ENCODE peak calls at places on chromosomes 2 and 18, in ten cellular contexts. R is GM23338; V is right atrium auricular region; U is right lobe of liver; N is heart right ventricle; I is tibial artery; H is lower lobe of right lung; A is K562; W is CD4-positive, alpha-beta T cell; M is endothelial cell of umbilical vein. T is an unnamed sample. For H3K27me3, the result is how much of the 10 kb centered on the place peaks cover.

GRCh38 chr2:109395487-109396337 is 218.1 kb downstream of the SEPTIN10 start:
- DNase-seq in R (no peak), V (no peak), U (no peak), N (no peak), I (no peak), H (no peak), A (no peak), W (no peak), M (no peak), T (no peak)

GRCh38 chr2:19868705-19869550 is 32.9 kb downstream of the TTC32 start:
- DNase-seq in R (peak), V (no peak), U (peak), N (peak), I (peak), H (peak), A (peak), W (peak), M (no peak), T (no peak)

GRCh38 chr2:201357216-201357615 is at the start of gene FLACC1:
- DNase-seq in R (peak), V (peak), U (no peak), N (peak), I (no peak), H (no peak), A (peak), W (no peak), M (peak), T (no peak)

GRCh38 chr2:127121776-127122176 is 14.8 kb upstream of the BIN1 start:
- DNase-seq in R (no peak), V (peak), U (no peak), N (peak), I (peak), H (no peak), A (peak), W (no peak), M (no peak), T (no peak)

GRCh38 chr2:156918410-156918809 is 339.1 kb upstream of the GALNT5 start:
- DNase-seq in R (peak), V (no peak), U (no peak), N (no peak), I (no peak), H (no peak), A (no peak), W (no peak), M (peak), T (no peak)

GRCh38 chr2:71603851-71604708 is 150.7 kb downstream of the DYSF start:
- DNase-seq in R (no peak), V (no peak), U (no peak), N (no peak), I (peak), H (peak), A (no peak), W (no peak), M (no peak), T (peak)

GRCh38 chr2:103789716-103790085 is 1027.9 kb downstream of the TMEM182 start:
- DNase-seq in R (no peak), V (no peak), U (no peak), N (no peak), I (no peak), H (no peak), A (no peak), W (no peak), M (no peak), T (no peak)

GRCh38 chr2:20625920-20626697 is 24.8 kb downstream of the HS1BP3 start:
- DNase-seq in R (no peak), V (no peak), U (peak), N (peak), I (no peak), H (peak), A (no peak), W (no peak), M (no peak), T (peak)

GRCh38 chr2:98946875-98947274 is 10.8 kb upstream of the CRACDL start:
- DNase-seq in R (no peak), V (no peak), U (no peak), N (no peak), I (no peak), H (no peak), A (no peak), W (no peak), M (no peak), T (no peak)

GRCh38 chr2:96225016-96225533 is 16.4 kb upstream of the STARD7 start:
- DNase-seq in R (no peak), V (no peak), U (no peak), N (no peak), I (no peak), H (no peak), A (peak), W (no peak), M (no peak), T (no peak)

GRCh38 chr2:120707816-120708215 is 27.9 kb upstream of the GLI2 start:
- DNase-seq in R (no peak), V (no peak), U (no peak), N (no peak), I (no peak), H (no peak), A (no peak), W (no peak), M (no peak), T (no peak)

GRCh38 chr18:9534844-9535243 is 59.5 kb downstream of the RALBP1 start:
- DNase-seq in R (no peak), V (no peak), U (no peak), N (no peak), I (no peak), H (no peak), A (no peak), W (no peak), M (no peak), T (no peak)

GRCh38 chr2:199979841-199980628 is 24.7 kb downstream of the MAIP1 start:
- DNase-seq in R (peak), V (peak), U (peak), N (peak), I (peak), H (peak), A (peak), W (peak), M (peak), T (peak)

GRCh38 chr2:46657042-46657504 is 177.7 kb downstream of the TMEM247 start:
- DNase-seq in R (peak), V (no peak), U (no peak), N (no peak), I (peak), H (no peak), A (peak), W (no peak), M (peak), T (no peak)

GRCh38 chr18:21930177-21930576 is 189.6 kb downstream of the MIB1 start:
- DNase-seq in R (no peak), V (no peak), U (no peak), N (no peak), I (no peak), H (no peak), A (no peak), W (no peak), M (peak), T (no peak)

GRCh38 chr2:33804155-33804554 is 205.1 kb upstream of the FAM98A start:
- DNase-seq in R (no peak), V (no peak), U (no peak), N (no peak), I (no peak), H (no peak), A (no peak), W (no peak), M (no peak), T (no peak)

GRCh38 chr2:226427538-226428307 is 371.9 kb downstream of the IRS1 start:
- DNase-seq in R (no peak), V (no peak), U (no peak), N (no peak), I (peak), H (no peak), A (no peak), W (no peak), M (no peak), T (peak)

DNA sequence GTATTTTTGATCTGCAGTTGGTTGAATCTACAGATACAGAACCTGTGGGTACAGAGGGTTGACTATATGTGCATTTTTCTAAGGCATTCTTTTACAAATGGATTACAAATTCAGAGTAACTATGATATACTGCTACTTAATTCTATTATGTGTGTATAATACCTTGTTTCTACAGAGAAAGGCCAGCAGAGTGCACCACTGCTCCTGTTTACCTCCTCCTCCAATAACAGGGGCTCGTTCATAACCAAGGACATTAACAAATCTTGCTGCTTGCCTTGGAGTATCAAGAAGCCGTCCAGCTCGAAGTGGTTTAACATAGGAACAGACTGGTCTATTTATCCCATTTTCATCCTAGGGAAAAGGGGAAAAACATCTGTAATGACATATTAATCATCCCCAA is 16.4 kb downstream of the CEP76 start:
- DNase-seq in R (peak), V (no peak), U (no peak), N (no peak), I (no peak), H (no peak), A (no peak), W (no peak), M (peak), T (no peak)
- TF ChIP-seq CTCF in R (no peak), V (no peak), U (peak), N (no peak), I (no peak), H (no peak), A (peak), W (no peak), M (no peak), T (peak)

DNA sequence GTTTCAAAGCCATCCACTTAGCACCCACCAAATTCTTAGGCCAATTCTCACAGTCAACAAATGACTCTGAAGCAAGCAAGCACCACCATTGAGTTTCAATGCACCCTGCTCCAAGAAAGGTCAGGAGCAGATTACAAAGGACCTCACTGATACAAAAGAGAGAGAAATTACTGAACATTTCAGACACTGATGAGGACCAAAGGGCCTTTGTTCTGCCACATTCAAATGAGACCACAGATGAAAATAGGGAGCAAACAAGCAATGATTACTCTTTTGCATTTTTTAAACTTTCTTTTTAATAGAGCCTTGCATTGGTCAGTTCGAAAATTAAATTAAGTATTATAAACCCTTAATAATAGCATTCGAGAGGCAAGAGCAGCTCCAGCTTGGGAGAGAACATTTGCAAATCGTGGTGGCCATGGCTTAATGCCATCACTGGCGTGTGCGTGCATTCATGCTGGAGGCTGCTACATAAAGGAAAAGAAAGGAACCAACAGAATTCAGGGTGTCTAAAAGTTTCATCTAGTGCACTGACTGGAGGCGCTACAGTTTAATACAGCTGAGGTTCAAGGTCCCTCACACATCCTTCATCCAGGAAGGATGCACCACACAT is 87.5 kb downstream of the KLF7 start:
- DNase-seq in R (no peak), V (no peak), U (no peak), N (no peak), I (no peak), H (no peak), A (no peak), W (no peak), M (no peak), T (no peak)
- H3K27ac ChIP-seq in R (no peak), V (no peak), U (no peak), N (no peak), I (no peak), H (no peak), A (no peak), W (no peak), M (no peak), T (no peak)

DNA sequence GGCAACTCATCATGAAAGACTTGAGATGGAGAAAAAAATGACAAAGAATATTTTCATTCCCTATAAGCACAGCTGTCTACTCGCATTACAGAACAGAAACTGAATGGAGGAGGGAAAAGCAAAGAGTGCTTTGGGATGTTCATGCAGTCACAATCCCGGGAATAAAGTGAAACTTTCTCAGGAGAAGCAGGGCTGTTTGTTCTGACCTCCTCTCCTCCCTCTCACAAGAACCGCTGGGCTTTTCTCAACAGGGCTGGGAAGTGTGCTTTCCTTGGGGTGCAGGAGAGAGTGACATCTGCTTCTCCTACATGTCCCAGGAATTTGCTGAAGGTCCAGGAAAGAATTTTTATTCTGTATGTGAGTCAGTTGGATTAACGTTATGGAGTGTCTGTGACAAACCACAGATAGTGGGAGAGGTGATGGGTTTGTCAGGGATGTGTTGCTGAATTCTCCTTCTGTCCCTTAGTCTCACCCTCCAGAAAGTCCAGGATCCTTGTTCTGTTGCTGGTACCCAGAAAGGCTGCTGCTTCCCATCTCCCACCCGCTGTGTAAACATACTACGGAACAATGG is 125.6 kb downstream of the HRH4 start:
- DNase-seq in R (no peak), V (no peak), U (no peak), N (no peak), I (no peak), H (no peak), A (no peak), W (no peak), M (no peak), T (no peak)
- H3K27me3 ChIP-seq in R (under half), V (under half), U (under half), N (under half), I (under half), H (under half), A (under half), W (under half), M (under half), T (under half)

DNA sequence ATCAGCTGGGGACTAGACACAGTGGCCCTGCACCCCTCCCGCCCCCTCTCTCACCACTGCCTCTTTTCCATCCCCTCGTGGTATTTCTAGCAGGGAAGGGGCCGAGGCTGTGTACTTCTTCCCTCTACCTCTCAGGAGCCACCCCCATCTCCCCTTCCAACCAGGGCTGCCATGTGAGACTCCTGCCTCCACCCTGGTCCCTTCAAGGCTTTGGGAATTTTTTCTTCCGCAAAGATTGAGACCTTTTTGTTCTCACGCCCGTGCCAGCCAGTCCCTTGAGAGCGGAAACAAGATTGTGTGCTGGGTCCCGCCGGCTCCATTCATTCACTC is 39.1 kb downstream of the LPIN1 start:
- DNase-seq in R (no peak), V (no peak), U (no peak), N (no peak), I (no peak), H (no peak), A (no peak), W (no peak), M (no peak), T (no peak)
- TF ChIP-seq CTCF in R (no peak), V (no peak), U (no peak), N (no peak), I (no peak), H (no peak), A (no peak), W (no peak), M (no peak), T (no peak)

GRCh38 chr2:215687149-215688031 is 251.5 kb upstream of the FN1 start:
- DNase-seq in R (no peak), V (no peak), U (no peak), N (no peak), I (no peak), H (no peak), A (no peak), W (no peak), M (no peak), T (no peak)

GRCh38 chr2:215683295-215683694 is 247.4 kb upstream of the FN1 start:
- DNase-seq in R (no peak), V (no peak), U (no peak), N (no peak), I (no peak), H (no peak), A (no peak), W (no peak), M (no peak), T (no peak)

GRCh38 chr2:215681799-215682594 is 246.1 kb upstream of the FN1 start:
- DNase-seq in R (no peak), V (no peak), U (no peak), N (no peak), I (no peak), H (no peak), A (no peak), W (no peak), M (no peak), T (no peak)

GRCh38 chr2:215685218-215685962 is 249.5 kb upstream of the FN1 start:
- DNase-seq in R (no peak), V (no peak), U (no peak), N (no peak), I (no peak), H (no peak), A (no peak), W (no peak), M (no peak), T (no peak)

GRCh38 chr2:215684448-215685217 is 248.8 kb upstream of the FN1 start:
- DNase-seq in R (no peak), V (no peak), U (no peak), N (no peak), I (no peak), H (no peak), A (no peak), W (no peak), M (no peak), T (no peak)
- H3K27ac ChIP-seq in R (no peak), V (no peak), U (no peak), N (peak), I (peak), H (no peak), A (no peak), W (no peak), M (no peak), T (peak)